ENCODE peak calls at places on chromosomes 13 and 19, in four cellular contexts. T is omental fat pad; C is activated CD8-positive, alpha-beta memory T cell treated with anti-CD3 and anti-CD28 coated beads for 1 hour; V is stimulated activated CD4-positive, alpha-beta T cell treated with anti-CD3 and anti-CD28 coated beads, Interleukin-2, amount 100 ng/mL, for 48 hours. E is an unnamed sample.
A peak's percentile ranks its signal among the peaks of the same experiment; 100 is the strongest.

GRCh38 chr13:79307866-79308298 is 98.2 kb downstream of the RBM26 start:
- DNase-seq in T (no peak), C (no peak), V (peak; percentile 4), E (no peak)

GRCh38 chr13:20371825-20372224 is 139.7 kb upstream of the GJB6 start:
- DNase-seq in T (no peak), C (no peak), V (no peak), E (no peak)

GRCh38 chr13:67735651-67736050 is 505.5 kb upstream of the PCDH9 start:
- DNase-seq in T (no peak), C (no peak), V (no peak), E (no peak)

GRCh38 chr19:7565332-7565731 is 29.8 kb downstream of the PNPLA6 start:
- DNase-seq in T (no peak), C (no peak), V (no peak), E (no peak)

GRCh38 chr13:99962242-99962641 is 9.3 kb downstream of the ZIC5 start:
- DNase-seq in T (no peak), C (no peak), V (no peak), E (no peak)

GRCh38 chr13:46307554-46307953 is 79.5 kb downstream of the RUBCNL start:
- DNase-seq in T (no peak), C (no peak), V (no peak), E (no peak)

GRCh38 chr13:33872005-33872351 is 54.0 kb downstream of the RFC3 start:
- DNase-seq in T (no peak), C (no peak), V (no peak), E (no peak)

GRCh38 chr13:86383561-86383960 is 584.3 kb upstream of the SLITRK6 start:
- DNase-seq in T (no peak), C (no peak), V (no peak), E (no peak)

GRCh38 chr13:111946214-111946613 is 120.7 kb upstream of the SOX1 start:
- DNase-seq in T (no peak), C (no peak), V (no peak), E (no peak)

GRCh38 chr19:41584260-41584810 is 8.4 kb downstream of the CEACAM21 start:
- DNase-seq in T (no peak), C (no peak), V (no peak), E (no peak)

GRCh38 chr13:74316531-74316930 is 182.3 kb upstream of the KLF12 start:
- DNase-seq in T (no peak), C (no peak), V (no peak), E (no peak)

GRCh38 chr13:25966086-25966485 is 85.7 kb downstream of the SHISA2 start:
- DNase-seq in T (no peak), C (no peak), V (no peak), E (no peak)

GRCh38 chr19:33627526-33627925 is 5.8 kb downstream of the CHST8 start:
- DNase-seq in T (no peak), C (no peak), V (no peak), E (no peak)

GRCh38 chr13:30429721-30430694 is 7.7 kb downstream of the UBE2L5 start:
- DNase-seq in T (no peak), C (no peak), V (no peak), E (no peak)

GRCh38 chr19:18949858-18950257 is 8.8 kb upstream of the HOMER3 start:
- DNase-seq in T (no peak), C (no peak), V (no peak), E (no peak)

GRCh38 chr13:21616880-21617279 is 12.9 kb upstream of the MICU2 start:
- DNase-seq in T (no peak), C (no peak), V (no peak), E (no peak)

GRCh38 chr19:4814625-4815425 is 16.7 kb downstream of the TICAM1 start:
- DNase-seq in T (no peak), C (no peak), V (no peak), E (no peak)

GRCh38 chr19:8257052-8257443 is 47.9 kb downstream of the CERS4 start:
- DNase-seq in T (no peak), C (no peak), V (no peak), E (no peak)

GRCh38 chr13:50448535-50448981 is 394.9 kb downstream of the DLEU7 start:
- DNase-seq in T (no peak), C (no peak), V (no peak), E (no peak)

GRCh38 chr13:96034662-96035061 is 18.5 kb downstream of the UGGT2 start:
- DNase-seq in T (no peak), C (no peak), V (no peak), E (no peak)

GRCh38 chr19:2047449-2048103 is 3.5 kb downstream of the MKNK2 start:
- DNase-seq in T (no peak), C (no peak), V (no peak), E (no peak)